ENCODE peak calls at places on chromosomes 13 and 19, in four cellular contexts. B, P, W and M are unnamed samples.

GRCh38 chr13:107753748-107754147 is 461.6 kb downstream of the LIG4 start:
- DNase-seq in B (no peak), P (no peak), W (no peak), M (no peak)

GRCh38 chr19:17194608-17195007 is 20.5 kb upstream of the USE1 start:
- DNase-seq in B (no peak), P (no peak), W (no peak), M (no peak)

GRCh38 chr13:40970803-40971202 is 48.3 kb downstream of the ELF1 start:
- DNase-seq in B (no peak), P (no peak), W (no peak), M (no peak)

GRCh38 chr19:27828781-27829275 is 1384.1 kb downstream of the UQCRFS1 start:
- DNase-seq in B (no peak), P (no peak), W (no peak), M (no peak)

GRCh38 chr13:32267836-32268439 is 47.2 kb downstream of the ZAR1L start:
- DNase-seq in B (peak; percentile 93), P (peak; percentile 90), W (no peak), M (no peak)

GRCh38 chr19:49514151-49514550 is 1.7 kb downstream of the FCGRT start:
- DNase-seq in B (peak; percentile 65), P (no peak), W (no peak), M (no peak)

GRCh38 chr19:8304841-8305621 is 3.1 kb downstream of the CD320 start:
- DNase-seq in B (peak; percentile 95), P (peak; percentile 92), W (no peak), M (no peak)

GRCh38 chr13:105442941-105443340 is 1092.5 kb downstream of the EFNB2 start:
- DNase-seq in B (no peak), P (no peak), W (peak; percentile 99), M (no peak)

DNA sequence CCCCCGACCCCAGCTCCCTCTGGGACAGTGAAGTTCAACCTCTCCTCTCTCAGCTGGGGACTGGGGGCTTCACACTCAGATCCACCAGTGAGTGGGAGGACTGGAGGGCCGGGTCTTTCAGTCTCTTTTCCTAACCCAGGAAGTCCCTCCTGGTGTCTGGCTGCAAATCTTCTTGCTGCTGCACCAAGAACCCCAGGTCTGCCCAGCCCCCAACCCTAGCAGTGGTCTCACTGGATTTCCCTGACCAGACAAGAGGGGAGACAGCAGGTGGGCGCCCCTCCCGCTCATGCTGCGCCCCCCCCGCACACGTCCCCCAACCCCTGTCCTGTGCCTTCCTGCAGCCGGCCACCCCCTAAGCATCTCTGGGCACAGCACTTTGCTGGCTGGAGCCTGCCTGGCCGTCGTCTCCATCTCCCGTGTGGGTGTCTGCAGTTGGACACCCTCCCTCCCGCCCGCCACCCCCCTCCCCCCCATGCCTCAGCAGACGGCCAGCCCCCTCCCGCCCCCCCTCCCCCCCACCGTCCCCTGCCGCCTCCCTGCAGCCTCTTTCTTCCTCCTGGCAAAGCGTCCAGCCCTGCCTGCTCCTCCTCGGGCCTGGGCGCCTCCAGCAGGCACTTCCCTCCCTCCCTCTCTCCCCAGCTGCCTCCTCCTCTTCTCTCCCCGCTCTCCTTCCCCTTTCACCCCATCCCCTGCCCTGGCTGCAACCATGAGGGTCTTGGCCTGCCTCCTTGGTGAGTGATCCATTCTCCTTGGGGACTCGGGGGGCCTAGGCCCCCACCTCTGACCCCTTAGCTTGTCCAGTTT is at the start of gene SSC5D:
- DNase-seq in B (peak; percentile 69), P (peak; percentile 75), W (peak; percentile 30), M (no peak)
- H3K9ac ChIP-seq in B (no peak within 1 kb of the TSS), P (no peak within 1 kb of the TSS), W (peak within 1 kb of the TSS; percentile 86), M (peak within 1 kb of the TSS; percentile 22)

DNA sequence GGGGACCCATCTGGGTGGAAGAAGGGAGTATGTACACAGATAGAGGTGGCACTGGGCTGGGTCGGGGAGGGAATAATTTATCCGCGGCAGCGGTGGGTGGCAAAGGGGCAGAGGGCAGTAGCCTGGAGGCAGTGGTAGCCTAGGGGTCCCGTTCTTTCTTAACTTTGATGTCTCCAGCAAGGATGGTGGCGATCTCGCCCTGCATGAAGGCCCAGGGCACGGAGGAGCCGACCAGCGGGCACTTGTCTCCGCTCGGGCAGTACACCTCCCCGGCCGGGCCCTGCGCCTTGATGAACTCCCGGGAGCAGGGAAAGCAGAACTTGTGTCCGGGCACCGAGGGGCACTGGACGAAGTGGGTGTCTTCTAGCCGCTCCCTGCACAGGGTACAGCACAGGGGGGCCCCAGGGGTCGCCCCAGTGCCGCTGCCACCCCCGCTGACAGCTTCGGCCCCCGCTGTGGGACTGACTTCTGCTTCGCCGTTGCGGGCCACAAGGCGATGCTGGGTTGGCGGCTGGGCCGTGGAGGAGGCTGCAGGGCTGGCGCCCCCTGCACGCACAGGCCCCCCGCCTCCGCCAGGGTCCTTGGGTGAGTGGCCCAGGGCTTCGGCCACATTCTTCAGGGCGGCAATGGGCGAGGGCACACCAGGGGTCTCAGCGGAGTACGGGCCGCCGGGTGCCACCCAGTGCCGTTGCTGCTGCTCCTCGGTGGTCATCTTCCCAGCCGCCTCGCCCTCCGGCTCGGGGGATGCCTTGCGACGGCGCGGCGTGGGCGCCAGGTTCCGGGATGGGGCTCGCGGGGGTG is 1.9 kb downstream of the IRF2BP1 start:
- DNase-seq in B (peak; percentile 66), P (no peak), W (no peak), M (no peak)
- H3K9ac ChIP-seq in B (no peak overlapping the region), P (no peak overlapping the region), W (peak overlapping the region; percentile 67), M (no peak overlapping the region)

GRCh38 chr13:55440465-55441085 is 1700.1 kb upstream of the PRR20A start:
- DNase-seq in B (no peak), P (no peak), W (no peak), M (no peak)
- H3K9ac ChIP-seq in B (no peak overlapping the region), P (no peak overlapping the region), W (no peak overlapping the region), M (no peak overlapping the region)

GRCh38 chr19:19445288-19445687 is 39.8 kb downstream of the GATAD2A start:
- DNase-seq in B (no peak), P (no peak), W (no peak), M (no peak)
- H3K9ac ChIP-seq in B (no peak overlapping the region), P (no peak overlapping the region), W (no peak overlapping the region), M (no peak overlapping the region)